ENCODE peak calls at places on chromosome 14, in eight cellular contexts. One of them, this sample, is unnamed. For H3K4me1, the result is how much of the 10 kb centered on the place peaks cover.

GRCh38 chr14:91417134-91417982 is at the start of gene CCDC88C:
- DNase-seq in neural progenitor cell: peak
- DNase-seq in tibial artery: peak
- DNase-seq in pancreas: peak
- DNase-seq in CD8-positive, alpha-beta T cell: peak
- DNase-seq in foreskin keratinocyte: no peak
- DNase-seq in mammary epithelial cell: no peak
- DNase-seq in neuronal stem cell: peak
- DNase-seq in this sample: peak

GRCh38 chr14:20489093-20489994 is 16.0 kb upstream of the RNASE10 start:
- DNase-seq in tibial artery: no peak
- DNase-seq in mammary epithelial cell: peak
- DNase-seq in CD8-positive, alpha-beta T cell: peak
- DNase-seq in neuronal stem cell: no peak
- DNase-seq in neural progenitor cell: no peak
- DNase-seq in pancreas: no peak
- DNase-seq in foreskin keratinocyte: no peak
- DNase-seq in this sample: no peak

GRCh38 chr14:54565236-54566151 is 1.4 kb upstream of the SAMD4A start:
- DNase-seq in pancreas: peak
- DNase-seq in CD8-positive, alpha-beta T cell: peak
- DNase-seq in tibial artery: peak
- DNase-seq in foreskin keratinocyte: peak
- DNase-seq in mammary epithelial cell: peak
- DNase-seq in neuronal stem cell: peak
- DNase-seq in neural progenitor cell: peak
- DNase-seq in this sample: peak

GRCh38 chr14:91187271-91187670 is 57.2 kb downstream of the GPR68 start:
- DNase-seq in neuronal stem cell: no peak
- DNase-seq in CD8-positive, alpha-beta T cell: no peak
- DNase-seq in foreskin keratinocyte: no peak
- DNase-seq in neural progenitor cell: no peak
- DNase-seq in tibial artery: no peak
- DNase-seq in pancreas: no peak
- DNase-seq in mammary epithelial cell: no peak
- DNase-seq in this sample: no peak

GRCh38 chr14:58620011-58620410 is 17.8 kb upstream of the DACT1 start:
- DNase-seq in neuronal stem cell: no peak
- DNase-seq in pancreas: no peak
- DNase-seq in mammary epithelial cell: no peak
- DNase-seq in CD8-positive, alpha-beta T cell: no peak
- DNase-seq in neural progenitor cell: no peak
- DNase-seq in tibial artery: no peak
- DNase-seq in foreskin keratinocyte: no peak
- DNase-seq in this sample: no peak

GRCh38 chr14:60647081-60647836 is 2.0 kb downstream of the SIX1 start:
- DNase-seq in neural progenitor cell: peak
- DNase-seq in foreskin keratinocyte: no peak
- DNase-seq in CD8-positive, alpha-beta T cell: no peak
- DNase-seq in mammary epithelial cell: peak
- DNase-seq in pancreas: no peak
- DNase-seq in tibial artery: peak
- DNase-seq in neuronal stem cell: peak
- DNase-seq in this sample: no peak

GRCh38 chr14:85247071-85247470 is 282.9 kb upstream of the FLRT2 start:
- DNase-seq in CD8-positive, alpha-beta T cell: no peak
- DNase-seq in pancreas: no peak
- DNase-seq in mammary epithelial cell: no peak
- DNase-seq in tibial artery: no peak
- DNase-seq in foreskin keratinocyte: no peak
- DNase-seq in neural progenitor cell: no peak
- DNase-seq in neuronal stem cell: no peak
- DNase-seq in this sample: no peak

GRCh38 chr14:69749956-69750355 is 17.0 kb upstream of the SRSF5 start:
- DNase-seq in CD8-positive, alpha-beta T cell: no peak
- DNase-seq in tibial artery: no peak
- DNase-seq in mammary epithelial cell: no peak
- DNase-seq in foreskin keratinocyte: no peak
- DNase-seq in neural progenitor cell: no peak
- DNase-seq in neuronal stem cell: no peak
- DNase-seq in pancreas: no peak
- DNase-seq in this sample: no peak

GRCh38 chr14:101462726-101463565 is 98.3 kb upstream of the DIO3 start:
- DNase-seq in CD8-positive, alpha-beta T cell: peak
- DNase-seq in neural progenitor cell: no peak
- DNase-seq in foreskin keratinocyte: no peak
- DNase-seq in mammary epithelial cell: no peak
- DNase-seq in neuronal stem cell: no peak
- DNase-seq in pancreas: peak
- DNase-seq in tibial artery: no peak
- DNase-seq in this sample: no peak

GRCh38 chr14:75752907-75753594 is 92.0 kb downstream of the TTLL5 start:
- DNase-seq in tibial artery: no peak
- DNase-seq in neuronal stem cell: no peak
- DNase-seq in neural progenitor cell: no peak
- DNase-seq in CD8-positive, alpha-beta T cell: no peak
- DNase-seq in pancreas: no peak
- DNase-seq in foreskin keratinocyte: no peak
- DNase-seq in mammary epithelial cell: no peak
- DNase-seq in this sample: no peak

GRCh38 chr14:59482120-59482434 is 2.1 kb downstream of the L3HYPDH start:
- DNase-seq in neuronal stem cell: no peak
- DNase-seq in mammary epithelial cell: no peak
- DNase-seq in foreskin keratinocyte: no peak
- DNase-seq in pancreas: no peak
- DNase-seq in CD8-positive, alpha-beta T cell: no peak
- DNase-seq in neural progenitor cell: no peak
- DNase-seq in tibial artery: no peak
- DNase-seq in this sample: no peak

GRCh38 chr14:61568572-61569011 is 126.7 kb upstream of the HIF1A start:
- DNase-seq in neural progenitor cell: peak
- DNase-seq in tibial artery: no peak
- DNase-seq in foreskin keratinocyte: no peak
- DNase-seq in pancreas: peak
- DNase-seq in mammary epithelial cell: no peak
- DNase-seq in CD8-positive, alpha-beta T cell: peak
- DNase-seq in neuronal stem cell: no peak
- DNase-seq in this sample: peak

GRCh38 chr14:103509864-103510263 is 12.8 kb downstream of the CKB start:
- DNase-seq in pancreas: peak
- DNase-seq in mammary epithelial cell: no peak
- DNase-seq in foreskin keratinocyte: no peak
- DNase-seq in neuronal stem cell: no peak
- DNase-seq in tibial artery: no peak
- DNase-seq in neural progenitor cell: no peak
- DNase-seq in CD8-positive, alpha-beta T cell: no peak
- DNase-seq in this sample: no peak

GRCh38 chr14:60165547-60165876 is 314 bp upstream of the DHRS7 start:
- DNase-seq in CD8-positive, alpha-beta T cell: no peak
- DNase-seq in neural progenitor cell: no peak
- DNase-seq in mammary epithelial cell: no peak
- DNase-seq in neuronal stem cell: no peak
- DNase-seq in pancreas: no peak
- DNase-seq in tibial artery: no peak
- DNase-seq in foreskin keratinocyte: no peak
- DNase-seq in this sample: no peak

GRCh38 chr14:103867523-103867953 is 20.2 kb upstream of the PPP1R13B start:
- DNase-seq in CD8-positive, alpha-beta T cell: no peak
- DNase-seq in neural progenitor cell: no peak
- DNase-seq in mammary epithelial cell: peak
- DNase-seq in pancreas: peak
- DNase-seq in tibial artery: no peak
- DNase-seq in foreskin keratinocyte: peak
- DNase-seq in neuronal stem cell: no peak
- DNase-seq in this sample: no peak

GRCh38 chr14:22536853-22537338 is 52.1 kb downstream of the DAD1 start:
- DNase-seq in pancreas: no peak
- DNase-seq in tibial artery: peak
- DNase-seq in neuronal stem cell: no peak
- DNase-seq in neural progenitor cell: no peak
- DNase-seq in mammary epithelial cell: peak
- DNase-seq in CD8-positive, alpha-beta T cell: peak
- DNase-seq in foreskin keratinocyte: peak
- DNase-seq in this sample: peak

GRCh38 chr14:88470542-88471440 is 84.0 kb downstream of the PTPN21 start:
- DNase-seq in neuronal stem cell: no peak
- DNase-seq in CD8-positive, alpha-beta T cell: no peak
- DNase-seq in mammary epithelial cell: peak
- DNase-seq in foreskin keratinocyte: no peak
- DNase-seq in neural progenitor cell: no peak
- DNase-seq in tibial artery: no peak
- DNase-seq in pancreas: no peak
- DNase-seq in this sample: no peak

GRCh38 chr14:69077841-69078240 is 75.1 kb downstream of the DCAF5 start:
- DNase-seq in mammary epithelial cell: peak
- DNase-seq in foreskin keratinocyte: peak
- DNase-seq in neural progenitor cell: no peak
- DNase-seq in tibial artery: no peak
- DNase-seq in CD8-positive, alpha-beta T cell: no peak
- DNase-seq in pancreas: no peak
- DNase-seq in neuronal stem cell: no peak
- DNase-seq in this sample: no peak

GRCh38 chr14:73717998-73718741 is 4.0 kb upstream of the PNMA1 start:
- DNase-seq in pancreas: no peak
- DNase-seq in foreskin keratinocyte: no peak
- DNase-seq in neural progenitor cell: peak
- DNase-seq in tibial artery: no peak
- DNase-seq in mammary epithelial cell: no peak
- DNase-seq in neuronal stem cell: no peak
- DNase-seq in CD8-positive, alpha-beta T cell: no peak
- DNase-seq in this sample: no peak

GRCh38 chr14:53786045-53786444 is 170.6 kb downstream of the BMP4 start:
- DNase-seq in mammary epithelial cell: no peak
- DNase-seq in neuronal stem cell: no peak
- DNase-seq in neural progenitor cell: no peak
- DNase-seq in foreskin keratinocyte: no peak
- DNase-seq in pancreas: no peak
- DNase-seq in tibial artery: no peak
- DNase-seq in CD8-positive, alpha-beta T cell: no peak
- DNase-seq in this sample: no peak

DNA sequence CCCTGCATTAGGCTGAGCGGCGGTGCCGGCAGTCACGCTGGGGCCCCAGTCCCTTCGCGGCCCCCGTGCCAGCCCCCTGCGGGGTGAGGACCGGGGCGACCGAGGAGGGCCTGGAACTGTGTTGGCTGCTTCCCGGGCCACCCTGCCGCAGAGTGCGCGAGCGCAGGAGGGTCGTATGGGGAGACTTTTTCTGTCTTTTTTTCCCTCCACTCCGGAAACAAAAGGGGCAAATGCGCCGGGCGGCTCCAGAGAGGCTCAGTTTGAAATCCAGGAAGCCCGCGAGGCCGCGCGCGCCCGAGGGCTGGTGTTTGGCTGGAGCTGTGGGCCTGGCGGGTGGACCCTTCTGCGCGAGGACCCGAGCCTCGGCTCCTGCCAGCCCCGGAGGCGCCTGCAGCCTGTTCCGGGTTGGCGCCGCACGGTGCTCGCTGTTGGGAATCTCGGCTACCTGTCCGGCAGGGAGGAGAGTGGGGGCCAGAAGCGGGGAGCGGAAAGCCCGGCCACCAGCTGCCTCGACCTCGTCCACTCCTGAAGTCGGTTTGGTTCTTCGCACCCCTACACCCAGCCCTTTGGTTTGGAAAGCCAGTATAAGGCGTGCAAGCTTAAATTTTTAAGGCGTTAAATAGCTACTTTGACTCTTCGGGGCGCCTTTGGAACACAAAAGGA is 650 bp downstream of the PLEKHG3 start:
- DNase-seq in neural progenitor cell: peak
- DNase-seq in neuronal stem cell: no peak
- DNase-seq in mammary epithelial cell: no peak
- DNase-seq in tibial artery: peak
- DNase-seq in pancreas: peak
- DNase-seq in CD8-positive, alpha-beta T cell: no peak
- DNase-seq in foreskin keratinocyte: no peak
- DNase-seq in this sample: no peak
- H3K27ac ChIP-seq in neural progenitor cell: no peak
- H3K27ac ChIP-seq in neuronal stem cell: peak
- H3K27ac ChIP-seq in mammary epithelial cell: peak
- H3K27ac ChIP-seq in tibial artery: peak
- H3K27ac ChIP-seq in pancreas: peak
- H3K27ac ChIP-seq in CD8-positive, alpha-beta T cell: no peak
- H3K27ac ChIP-seq in foreskin keratinocyte: peak
- H3K27ac ChIP-seq in this sample: peak

GRCh38 chr14:96254696-96255095 is 1.3 kb upstream of the BDKRB1 start:
- DNase-seq in mammary epithelial cell: no peak
- DNase-seq in CD8-positive, alpha-beta T cell: no peak
- DNase-seq in foreskin keratinocyte: no peak
- DNase-seq in pancreas: no peak
- DNase-seq in tibial artery: no peak
- DNase-seq in neuronal stem cell: no peak
- DNase-seq in neural progenitor cell: no peak
- DNase-seq in this sample: no peak
- H3K4me1 ChIP-seq in mammary epithelial cell: under half
- H3K4me1 ChIP-seq in CD8-positive, alpha-beta T cell: under half
- H3K4me1 ChIP-seq in foreskin keratinocyte: under half
- H3K4me1 ChIP-seq in pancreas: under half
- H3K4me1 ChIP-seq in tibial artery: under half
- H3K4me1 ChIP-seq in neuronal stem cell: under half
- H3K4me1 ChIP-seq in neural progenitor cell: under half
- H3K4me1 ChIP-seq in this sample: under half

GRCh38 chr14:99240512-99241313 is 31.3 kb downstream of the BCL11B start:
- DNase-seq in CD8-positive, alpha-beta T cell: no peak
- DNase-seq in foreskin keratinocyte: no peak
- DNase-seq in tibial artery: no peak
- DNase-seq in mammary epithelial cell: no peak
- DNase-seq in pancreas: no peak
- DNase-seq in neuronal stem cell: no peak
- DNase-seq in neural progenitor cell: no peak
- DNase-seq in this sample: no peak
- H3K27ac ChIP-seq in CD8-positive, alpha-beta T cell: peak
- H3K27ac ChIP-seq in foreskin keratinocyte: peak
- H3K27ac ChIP-seq in tibial artery: no peak
- H3K27ac ChIP-seq in mammary epithelial cell: peak
- H3K27ac ChIP-seq in pancreas: no peak
- H3K27ac ChIP-seq in neuronal stem cell: no peak
- H3K27ac ChIP-seq in neural progenitor cell: no peak
- H3K27ac ChIP-seq in this sample: peak

DNA sequence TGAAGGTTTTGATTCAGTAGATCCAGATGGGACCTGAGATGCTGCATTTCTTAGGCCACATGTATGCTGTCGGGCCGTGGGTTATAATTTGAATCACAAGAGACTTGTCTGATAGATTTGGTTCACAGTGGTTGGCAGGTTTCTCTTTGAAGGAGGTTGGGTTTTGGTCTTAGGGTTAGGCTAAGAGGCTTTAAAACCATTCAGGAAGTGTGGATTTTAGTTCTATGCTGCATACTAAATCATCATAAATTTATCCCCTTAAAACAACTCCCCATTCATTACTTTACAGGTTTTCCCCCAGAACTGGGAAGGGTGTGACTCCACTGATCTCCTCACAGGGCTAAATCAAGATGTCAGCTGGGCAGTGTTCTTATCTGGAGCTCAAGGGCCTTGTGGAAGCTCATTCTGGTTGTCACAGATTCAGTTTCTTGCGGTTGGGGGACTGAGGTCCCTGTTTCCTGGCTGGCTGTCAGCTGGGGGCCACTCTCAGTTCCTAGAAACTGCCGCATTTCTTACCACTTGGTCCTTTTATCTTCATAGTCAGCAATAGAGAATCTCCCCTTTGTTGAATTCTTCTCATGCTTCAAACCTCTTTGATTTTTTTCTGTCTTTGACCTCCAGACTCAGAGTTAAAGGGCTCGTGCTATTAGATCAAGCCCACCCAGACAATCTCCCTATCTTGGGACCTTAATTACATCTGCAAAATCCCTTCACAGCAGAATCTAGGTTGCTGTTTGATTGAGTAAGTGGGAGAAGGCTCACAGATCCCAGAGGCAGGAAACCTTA is 20.6 kb upstream of the PCNX1 start:
- DNase-seq in tibial artery: no peak
- DNase-seq in CD8-positive, alpha-beta T cell: peak
- DNase-seq in pancreas: no peak
- DNase-seq in neural progenitor cell: no peak
- DNase-seq in mammary epithelial cell: no peak
- DNase-seq in neuronal stem cell: no peak
- DNase-seq in foreskin keratinocyte: no peak
- DNase-seq in this sample: no peak
- H3K4me1 ChIP-seq in tibial artery: under half
- H3K4me1 ChIP-seq in CD8-positive, alpha-beta T cell: half or more
- H3K4me1 ChIP-seq in pancreas: under half
- H3K4me1 ChIP-seq in neural progenitor cell: under half
- H3K4me1 ChIP-seq in mammary epithelial cell: half or more
- H3K4me1 ChIP-seq in neuronal stem cell: under half
- H3K4me1 ChIP-seq in foreskin keratinocyte: under half
- H3K4me1 ChIP-seq in this sample: half or more

This sample was measured in effector memory CD4-positive, alpha-beta T cell.